ENCODE peak calls at places on chromosome 5, in nine cellular contexts. E is spleen, F is upper lobe of left lung, P is stomach, D is GM23338, I is vagina, K is transverse colon, N is K562, Y is sigmoid colon. Z is an unnamed sample.
A peak's percentile ranks its signal among the peaks of the same experiment; 100 is the strongest.

GRCh38 chr5:122119205-122119604 is 10.1 kb upstream of the ZNF474 start:
- DNase-seq in N (no peak), Y (no peak), P (no peak), F (no peak), K (no peak), I (no peak), E (no peak), D (no peak), Z (no peak)

GRCh38 chr5:140883373-140883772 is 1.4 kb downstream of the PCDHA13 start:
- DNase-seq in Y (no peak), I (no peak), E (no peak), K (no peak), F (no peak), D (no peak), N (no peak), P (no peak), Z (no peak)

GRCh38 chr5:125316913-125317545 is 570.6 kb upstream of the ZNF608 start:
- DNase-seq in K (no peak), N (no peak), E (no peak), D (no peak), Y (no peak), I (no peak), P (no peak), F (no peak), Z (no peak)

GRCh38 chr5:2157372-2157771 is 274.6 kb upstream of the IRX4 start:
- DNase-seq in Y (no peak), I (no peak), F (no peak), D (no peak), E (peak; percentile 65), P (no peak), N (no peak), K (no peak), Z (no peak)

GRCh38 chr5:92403308-92403707 is 1020.2 kb upstream of the ARRDC3 start:
- DNase-seq in Y (no peak), D (no peak), P (no peak), E (no peak), K (no peak), N (no peak), F (no peak), I (no peak), Z (no peak)

GRCh38 chr5:5026407-5026780 is 113.7 kb upstream of the ADAMTS16 start:
- DNase-seq in K (no peak), D (no peak), P (no peak), N (no peak), I (no peak), F (no peak), Y (no peak), E (peak; percentile 43), Z (no peak)

GRCh38 chr5:52809884-52810283 is 22.2 kb downstream of the ITGA1 start:
- DNase-seq in F (no peak), K (no peak), I (no peak), Y (no peak), E (no peak), D (no peak), P (no peak), N (no peak), Z (no peak)

GRCh38 chr5:93790401-93790800 is 49.0 kb upstream of the POU5F2 start:
- DNase-seq in I (no peak), Y (no peak), F (no peak), D (no peak), N (no peak), P (no peak), K (no peak), E (no peak), Z (no peak)

GRCh38 chr5:107770051-107770450 is 99.3 kb upstream of the EFNA5 start:
- DNase-seq in Y (no peak), F (no peak), I (no peak), P (no peak), N (no peak), E (no peak), K (no peak), D (no peak), Z (no peak)

GRCh38 chr5:59712836-59713487 is 180.6 kb downstream of the PDE4D start:
- DNase-seq in Y (peak; percentile 62), D (peak; percentile 71), N (no peak), F (no peak), K (no peak), I (no peak), P (no peak), E (no peak), Z (no peak)

GRCh38 chr5:139543423-139543991 is 17.6 kb upstream of the UBE2D2 start:
- DNase-seq in K (peak; percentile 81), N (peak; percentile 72), F (peak; percentile 80), E (peak; percentile 94), Y (peak; percentile 69), P (peak; percentile 55), D (peak; percentile 82), I (no peak), Z (no peak)

GRCh38 chr5:103033696-103034095 is 86.2 kb downstream of the GIN1 start:
- DNase-seq in I (no peak), Y (no peak), P (no peak), D (no peak), K (no peak), E (no peak), F (no peak), N (no peak), Z (no peak)
- TF ChIP-seq POLR2AphosphoS5 in I (no peak), Y (no peak), P (no peak), D (no peak), K (no peak), E (peak; percentile 9), F (no peak), N (no peak), Z (no peak)

GRCh38 chr5:150625164-150625535 is 15.3 kb upstream of the SYNPO start:
- DNase-seq in N (no peak), D (peak; percentile 34), F (peak; percentile 58), I (no peak), P (peak; percentile 49), Y (no peak), K (no peak), E (peak; percentile 85), Z (no peak)
- H3K4me1 ChIP-seq in N (no peaks in the 10 kb centered on the region), D (peaks cover 7% of the 10 kb centered on the region), F (peaks cover 54% of the 10 kb centered on the region), I (peaks cover 55% of the 10 kb centered on the region), P (peaks cover 64% of the 10 kb centered on the region), Y (peaks cover 59% of the 10 kb centered on the region), K (peaks cover 29% of the 10 kb centered on the region), E (peaks cover 24% of the 10 kb centered on the region), Z (no peaks in the 10 kb centered on the region)

GRCh38 chr5:35832757-35833156 is 23.9 kb upstream of the IL7R start:
- DNase-seq in D (no peak), Y (no peak), K (no peak), I (no peak), P (no peak), F (no peak), N (no peak), E (no peak), Z (no peak)
- TF ChIP-seq POLR2AphosphoS5 in D (no peak), Y (no peak), K (no peak), I (no peak), P (no peak), F (no peak), N (no peak), E (no peak), Z (no peak)

GRCh38 chr5:132951858-132952257 is 11.6 kb downstream of the AFF4 start:
- DNase-seq in I (no peak), D (no peak), E (no peak), F (no peak), K (no peak), P (no peak), Y (no peak), N (no peak), Z (no peak)
- H3K4me1 ChIP-seq in I (peaks cover 29% of the 10 kb centered on the region), D (peaks cover 3% of the 10 kb centered on the region), E (peaks cover 3% of the 10 kb centered on the region), F (peaks cover 11% of the 10 kb centered on the region), K (peaks cover 6% of the 10 kb centered on the region), P (peaks cover 83% of the 10 kb centered on the region), Y (peaks cover 68% of the 10 kb centered on the region), N (no peaks in the 10 kb centered on the region), Z (no peaks in the 10 kb centered on the region)

GRCh38 chr5:178126556-178126955 is 4.3 kb upstream of the RMND5B start:
- DNase-seq in I (no peak), K (no peak), P (no peak), N (no peak), E (no peak), F (no peak), Y (no peak), D (peak; percentile 99), Z (no peak)

GRCh38 chr5:178122346-178122745 is 8.5 kb upstream of the RMND5B start:
- DNase-seq in I (no peak), D (no peak), E (no peak), N (no peak), P (no peak), Y (no peak), K (no peak), F (no peak), Z (no peak)

GRCh38 chr5:178123094-178123986 is 7.5 kb upstream of the RMND5B start:
- DNase-seq in Y (no peak), D (no peak), N (no peak), I (no peak), P (no peak), F (no peak), E (no peak), K (no peak), Z (peak; percentile 66)

GRCh38 chr5:178125253-178125916 is 5.4 kb upstream of the RMND5B start:
- DNase-seq in I (no peak), D (peak; percentile 37), N (no peak), E (no peak), K (no peak), F (no peak), Y (no peak), P (no peak), Z (no peak)

GRCh38 chr5:178123987-178124925 is 6.6 kb upstream of the RMND5B start:
- DNase-seq in E (no peak), F (no peak), Y (no peak), I (no peak), N (no peak), D (peak; percentile 46), K (peak; percentile 27), P (peak; percentile 38), Z (peak; percentile 73)
- TF ChIP-seq POLR2AphosphoS5 in E (no peak), F (no peak), Y (no peak), I (peak; percentile 41), N (no peak), D (peak; percentile 24), K (no peak), P (no peak), Z (peak; percentile 65)

DNA sequence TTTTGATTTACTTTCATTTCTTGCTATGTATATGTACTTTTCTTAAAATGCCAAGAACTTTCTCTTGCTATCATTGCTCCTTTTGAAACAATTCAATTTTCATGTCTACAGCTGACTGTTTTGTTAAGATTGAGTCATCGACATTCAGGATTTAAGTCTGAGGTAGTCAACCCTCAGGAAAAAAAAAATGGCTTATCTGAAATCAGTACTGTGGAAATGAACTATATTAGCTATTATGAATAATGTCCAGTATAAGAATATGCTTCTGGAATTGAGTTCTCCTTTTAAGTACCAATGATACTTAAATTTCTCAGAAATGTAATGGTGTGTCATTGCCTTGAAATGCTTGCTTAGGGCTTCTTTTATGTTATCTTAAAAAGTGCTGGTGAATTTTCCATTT is 37.9 kb downstream of the TNFAIP8 start:
- DNase-seq in K (no peak), F (no peak), E (no peak), P (no peak), I (no peak), D (no peak), N (no peak), Y (no peak), Z (no peak)
- H3K4me1 ChIP-seq in K (peaks cover 10% of the 10 kb centered on the region), F (peaks cover 15% of the 10 kb centered on the region), E (peaks cover 50% of the 10 kb centered on the region), P (peaks cover 66% of the 10 kb centered on the region), I (peaks cover 58% of the 10 kb centered on the region), D (peaks cover 13% of the 10 kb centered on the region), N (peaks cover 8% of the 10 kb centered on the region), Y (peaks cover 21% of the 10 kb centered on the region), Z (no peaks in the 10 kb centered on the region)